ENCODE peak calls at places on chromosome 14, in ten cellular contexts. Z, J, R, Y, K, X, B, G, L and F are unnamed samples.

GRCh38 chr14:64234877-64235651 is 59.1 kb downstream of the ESR2 start:
- DNase-seq in Z (peak), B (peak), X (no peak), L (no peak), K (no peak), R (no peak), Y (no peak), J (no peak), G (peak), F (no peak)

GRCh38 chr14:100673085-100673806 is 53.4 kb upstream of the DLK1 start:
- DNase-seq in X (no peak), R (peak), K (peak), Y (peak), Z (peak), G (no peak), B (no peak), J (no peak), L (no peak), F (no peak)

GRCh38 chr14:33057585-33057984 is 118.9 kb downstream of the NPAS3 start:
- DNase-seq in Y (no peak), G (no peak), K (no peak), L (no peak), X (no peak), J (no peak), B (no peak), Z (no peak), R (no peak), F (no peak)

GRCh38 chr14:103960457-103960856 is 18.1 kb upstream of the RD3L start:
- DNase-seq in B (no peak), X (no peak), Y (no peak), J (no peak), L (no peak), K (no peak), R (no peak), Z (no peak), G (no peak), F (no peak)

GRCh38 chr14:23306412-23307145 is at the start of gene BCL2L2:
- DNase-seq in G (peak), Z (peak), B (peak), R (peak), L (peak), J (no peak), Y (no peak), X (no peak), K (peak), F (peak)

GRCh38 chr14:54364555-54365415 is 32.0 kb upstream of the CDKN3 start:
- DNase-seq in G (peak), Z (no peak), R (no peak), Y (no peak), L (peak), B (peak), J (no peak), K (no peak), X (no peak), F (no peak)

GRCh38 chr14:103521438-103521961 is 1.1 kb downstream of the CKB start:
- DNase-seq in Z (no peak), B (no peak), L (no peak), Y (no peak), X (no peak), J (no peak), G (no peak), K (peak), R (no peak), F (peak)

GRCh38 chr14:105508601-105509000 is 17.6 kb downstream of the TEDC1 start:
- DNase-seq in Z (no peak), G (no peak), L (no peak), J (no peak), Y (no peak), X (no peak), R (peak), B (no peak), K (no peak), F (no peak)

GRCh38 chr14:104659146-104659545 is 30.3 kb upstream of the INF2 start:
- DNase-seq in L (no peak), R (no peak), X (no peak), J (no peak), B (no peak), G (no peak), K (no peak), Y (no peak), Z (no peak), F (no peak)

GRCh38 chr14:37709419-37710195 is 114.2 kb downstream of the TTC6 start:
- DNase-seq in K (no peak), B (peak), L (peak), X (no peak), Z (peak), J (no peak), G (peak), R (no peak), Y (no peak), F (no peak)

GRCh38 chr14:36402867-36403266 is 82.4 kb upstream of the MBIP start:
- DNase-seq in G (no peak), R (no peak), Z (no peak), X (no peak), J (no peak), Y (no peak), K (no peak), L (no peak), B (no peak), F (no peak)

GRCh38 chr14:93073833-93074769 is 41.6 kb downstream of the ITPK1 start:
- DNase-seq in Z (no peak), X (no peak), J (no peak), B (peak), L (peak), Y (no peak), R (peak), K (no peak), G (no peak), F (no peak)

GRCh38 chr14:64934338-64934939 is 8.1 kb downstream of the GPX2 start:
- DNase-seq in Y (no peak), B (no peak), G (no peak), Z (no peak), X (no peak), J (no peak), R (no peak), K (no peak), L (no peak), F (no peak)

GRCh38 chr14:105499256-105500035 is 8.4 kb downstream of the TEDC1 start:
- DNase-seq in Z (no peak), K (no peak), R (peak), X (no peak), L (no peak), B (no peak), Y (no peak), G (peak), J (no peak), F (peak)

GRCh38 chr14:49420201-49420600 is 166.0 kb downstream of the RPS29 start:
- DNase-seq in J (no peak), K (no peak), B (no peak), Z (no peak), X (no peak), Y (no peak), R (no peak), L (no peak), G (no peak), F (no peak)

GRCh38 chr14:50040401-50040775 is 76.0 kb downstream of the VCPKMT start:
- DNase-seq in X (no peak), L (peak), Y (no peak), R (no peak), B (peak), Z (peak), J (no peak), K (no peak), G (peak), F (peak)

GRCh38 chr14:53226553-53226952 is 73.4 kb upstream of the DDHD1 start:
- DNase-seq in L (peak), R (no peak), B (no peak), G (peak), J (no peak), Z (no peak), K (no peak), X (no peak), Y (no peak), F (no peak)

GRCh38 chr14:102144914-102145313 is 5.2 kb downstream of the WDR20 start:
- DNase-seq in K (no peak), B (no peak), L (no peak), R (no peak), G (no peak), X (no peak), Z (no peak), Y (no peak), J (no peak), F (no peak)

GRCh38 chr14:22871200-22871961 is at the start of gene LRP10:
- DNase-seq in Z (peak), B (peak), K (peak), X (peak), Y (no peak), R (peak), G (peak), J (peak), L (peak), F (peak)

GRCh38 chr14:72738181-72738611 is 155.7 kb downstream of the DPF3 start:
- DNase-seq in J (no peak), Z (no peak), X (no peak), Y (no peak), R (no peak), B (peak), G (no peak), L (no peak), K (no peak), F (no peak)

GRCh38 chr14:99754141-99755067 is 38.8 kb upstream of the EML1 start:
- DNase-seq in L (peak), K (peak), J (no peak), B (peak), X (no peak), G (peak), Z (no peak), R (no peak), Y (no peak), F (no peak)

GRCh38 chr14:94043111-94043755 is 17.1 kb downstream of the OTUB2 start:
- DNase-seq in X (no peak), K (no peak), G (no peak), L (peak), J (no peak), Y (no peak), Z (no peak), B (no peak), R (no peak), F (no peak)

GRCh38 chr14:50351016-50351415 is 38.9 kb downstream of the DMAC2L start:
- DNase-seq in B (peak), R (no peak), Z (no peak), X (no peak), G (no peak), Y (no peak), K (no peak), J (no peak), L (peak), F (no peak)